ENCODE peak calls at places on chromosomes 4 and X, in six cellular contexts. One of them, this sample, is unnamed.

GRCh38 chr4:106370214-106370613 is 1.6 kb upstream of the GIMD1 start:
- DNase-seq in T-helper 2 cell: no peak
- DNase-seq in activated CD8-positive, alpha-beta memory T cell treated with anti-CD3 and anti-CD28 coated beads for 4 hours: no peak
- DNase-seq in kidney tubule cell: no peak
- DNase-seq in fibroblast of mammary gland: no peak
- DNase-seq in erythroblast: no peak
- DNase-seq in this sample: no peak

GRCh38 chr4:109218288-109218687 is 84.2 kb downstream of the COL25A1 start:
- DNase-seq in T-helper 2 cell: no peak
- DNase-seq in erythroblast: no peak
- DNase-seq in activated CD8-positive, alpha-beta memory T cell treated with anti-CD3 and anti-CD28 coated beads for 4 hours: no peak
- DNase-seq in kidney tubule cell: no peak
- DNase-seq in fibroblast of mammary gland: no peak
- DNase-seq in this sample: no peak

GRCh38 chrX:148500428-148501120 is at the start of gene AFF2:
- DNase-seq in kidney tubule cell: peak
- DNase-seq in activated CD8-positive, alpha-beta memory T cell treated with anti-CD3 and anti-CD28 coated beads for 4 hours: no peak
- DNase-seq in fibroblast of mammary gland: peak
- DNase-seq in erythroblast: peak
- DNase-seq in T-helper 2 cell: peak
- DNase-seq in this sample: no peak

GRCh38 chrX:67574696-67575095 is 30.9 kb downstream of the AR start:
- DNase-seq in kidney tubule cell: no peak
- DNase-seq in activated CD8-positive, alpha-beta memory T cell treated with anti-CD3 and anti-CD28 coated beads for 4 hours: no peak
- DNase-seq in T-helper 2 cell: no peak
- DNase-seq in erythroblast: no peak
- DNase-seq in fibroblast of mammary gland: no peak
- DNase-seq in this sample: no peak

GRCh38 chr4:36651253-36651652 is 369.8 kb downstream of the DTHD1 start:
- DNase-seq in kidney tubule cell: peak
- DNase-seq in activated CD8-positive, alpha-beta memory T cell treated with anti-CD3 and anti-CD28 coated beads for 4 hours: no peak
- DNase-seq in T-helper 2 cell: no peak
- DNase-seq in erythroblast: no peak
- DNase-seq in fibroblast of mammary gland: no peak
- DNase-seq in this sample: no peak

GRCh38 chrX:122626871-122627270 is 557.2 kb upstream of the GRIA3 start:
- DNase-seq in fibroblast of mammary gland: peak
- DNase-seq in erythroblast: no peak
- DNase-seq in activated CD8-positive, alpha-beta memory T cell treated with anti-CD3 and anti-CD28 coated beads for 4 hours: no peak
- DNase-seq in kidney tubule cell: no peak
- DNase-seq in T-helper 2 cell: no peak
- DNase-seq in this sample: no peak

GRCh38 chr4:101835121-101835904 is 44.8 kb downstream of the BANK1 start:
- DNase-seq in T-helper 2 cell: no peak
- DNase-seq in erythroblast: no peak
- DNase-seq in kidney tubule cell: peak
- DNase-seq in fibroblast of mammary gland: peak
- DNase-seq in activated CD8-positive, alpha-beta memory T cell treated with anti-CD3 and anti-CD28 coated beads for 4 hours: no peak
- DNase-seq in this sample: no peak

GRCh38 chr4:90444904-90445303 is 317.7 kb downstream of the CCSER1 start:
- DNase-seq in kidney tubule cell: no peak
- DNase-seq in activated CD8-positive, alpha-beta memory T cell treated with anti-CD3 and anti-CD28 coated beads for 4 hours: no peak
- DNase-seq in T-helper 2 cell: no peak
- DNase-seq in fibroblast of mammary gland: no peak
- DNase-seq in erythroblast: no peak
- DNase-seq in this sample: no peak

GRCh38 chr4:1603413-1604135 is 80.5 kb downstream of the FAM53A start:
- DNase-seq in activated CD8-positive, alpha-beta memory T cell treated with anti-CD3 and anti-CD28 coated beads for 4 hours: no peak
- DNase-seq in T-helper 2 cell: no peak
- DNase-seq in erythroblast: no peak
- DNase-seq in kidney tubule cell: no peak
- DNase-seq in fibroblast of mammary gland: no peak
- DNase-seq in this sample: no peak

GRCh38 chr4:40749717-40750460 is at the start of gene NSUN7:
- DNase-seq in T-helper 2 cell: no peak
- DNase-seq in erythroblast: no peak
- DNase-seq in kidney tubule cell: peak
- DNase-seq in fibroblast of mammary gland: no peak
- DNase-seq in activated CD8-positive, alpha-beta memory T cell treated with anti-CD3 and anti-CD28 coated beads for 4 hours: no peak
- DNase-seq in this sample: no peak

GRCh38 chrX:40107291-40108083 is 9.7 kb upstream of the BCOR start:
- DNase-seq in kidney tubule cell: peak
- DNase-seq in activated CD8-positive, alpha-beta memory T cell treated with anti-CD3 and anti-CD28 coated beads for 4 hours: no peak
- DNase-seq in T-helper 2 cell: no peak
- DNase-seq in erythroblast: peak
- DNase-seq in fibroblast of mammary gland: no peak
- DNase-seq in this sample: no peak

GRCh38 chr4:167964766-167965373 is 127.5 kb upstream of the ANXA10 start:
- DNase-seq in activated CD8-positive, alpha-beta memory T cell treated with anti-CD3 and anti-CD28 coated beads for 4 hours: no peak
- DNase-seq in erythroblast: no peak
- DNase-seq in fibroblast of mammary gland: no peak
- DNase-seq in T-helper 2 cell: no peak
- DNase-seq in kidney tubule cell: no peak
- DNase-seq in this sample: no peak

GRCh38 chr4:24849662-24850280 is 54.4 kb downstream of the SOD3 start:
- DNase-seq in activated CD8-positive, alpha-beta memory T cell treated with anti-CD3 and anti-CD28 coated beads for 4 hours: no peak
- DNase-seq in fibroblast of mammary gland: peak
- DNase-seq in erythroblast: no peak
- DNase-seq in kidney tubule cell: no peak
- DNase-seq in T-helper 2 cell: no peak
- DNase-seq in this sample: no peak

GRCh38 chr4:80240976-80241375 is 25.5 kb upstream of the FGF5 start:
- DNase-seq in kidney tubule cell: peak
- DNase-seq in fibroblast of mammary gland: peak
- DNase-seq in T-helper 2 cell: no peak
- DNase-seq in erythroblast: no peak
- DNase-seq in activated CD8-positive, alpha-beta memory T cell treated with anti-CD3 and anti-CD28 coated beads for 4 hours: no peak
- DNase-seq in this sample: no peak

GRCh38 chr4:145937990-145938611 is 522 bp downstream of the ZNF827 start:
- DNase-seq in fibroblast of mammary gland: peak
- DNase-seq in activated CD8-positive, alpha-beta memory T cell treated with anti-CD3 and anti-CD28 coated beads for 4 hours: peak
- DNase-seq in kidney tubule cell: peak
- DNase-seq in erythroblast: peak
- DNase-seq in T-helper 2 cell: peak
- DNase-seq in this sample: no peak

GRCh38 chr4:151486166-151486565 is 77.2 kb downstream of the FHIP1A start:
- DNase-seq in erythroblast: no peak
- DNase-seq in kidney tubule cell: peak
- DNase-seq in T-helper 2 cell: no peak
- DNase-seq in activated CD8-positive, alpha-beta memory T cell treated with anti-CD3 and anti-CD28 coated beads for 4 hours: no peak
- DNase-seq in fibroblast of mammary gland: peak
- DNase-seq in this sample: no peak

GRCh38 chr4:123170843-123171242 is 225.8 kb upstream of the SPRY1 start:
- DNase-seq in kidney tubule cell: peak
- DNase-seq in fibroblast of mammary gland: no peak
- DNase-seq in activated CD8-positive, alpha-beta memory T cell treated with anti-CD3 and anti-CD28 coated beads for 4 hours: no peak
- DNase-seq in erythroblast: no peak
- DNase-seq in T-helper 2 cell: no peak
- DNase-seq in this sample: no peak

GRCh38 chr4:74189331-74190043 is 31.6 kb downstream of the MTHFD2L start:
- DNase-seq in fibroblast of mammary gland: peak
- DNase-seq in erythroblast: peak
- DNase-seq in T-helper 2 cell: no peak
- DNase-seq in kidney tubule cell: peak
- DNase-seq in activated CD8-positive, alpha-beta memory T cell treated with anti-CD3 and anti-CD28 coated beads for 4 hours: no peak
- DNase-seq in this sample: peak

GRCh38 chr4:16253127-16253960 is 27.1 kb upstream of the TAPT1 start:
- DNase-seq in T-helper 2 cell: no peak
- DNase-seq in kidney tubule cell: peak
- DNase-seq in erythroblast: no peak
- DNase-seq in activated CD8-positive, alpha-beta memory T cell treated with anti-CD3 and anti-CD28 coated beads for 4 hours: no peak
- DNase-seq in fibroblast of mammary gland: peak
- DNase-seq in this sample: no peak

GRCh38 chrX:108439434-108439883 is at the start of gene COL4A5:
- DNase-seq in erythroblast: peak
- DNase-seq in kidney tubule cell: peak
- DNase-seq in activated CD8-positive, alpha-beta memory T cell treated with anti-CD3 and anti-CD28 coated beads for 4 hours: no peak
- DNase-seq in T-helper 2 cell: no peak
- DNase-seq in fibroblast of mammary gland: peak
- DNase-seq in this sample: peak

GRCh38 chr4:66777097-66777496 is 768.2 kb downstream of the CENPC start:
- DNase-seq in fibroblast of mammary gland: no peak
- DNase-seq in erythroblast: no peak
- DNase-seq in activated CD8-positive, alpha-beta memory T cell treated with anti-CD3 and anti-CD28 coated beads for 4 hours: no peak
- DNase-seq in kidney tubule cell: no peak
- DNase-seq in T-helper 2 cell: no peak
- DNase-seq in this sample: no peak

GRCh38 chr4:86091201-86091600 is 268.7 kb downstream of the MAPK10 start:
- DNase-seq in fibroblast of mammary gland: peak
- DNase-seq in kidney tubule cell: no peak
- DNase-seq in T-helper 2 cell: no peak
- DNase-seq in erythroblast: no peak
- DNase-seq in activated CD8-positive, alpha-beta memory T cell treated with anti-CD3 and anti-CD28 coated beads for 4 hours: no peak
- DNase-seq in this sample: no peak

GRCh38 chr4:8503801-8504200 is 63.2 kb downstream of the TRMT44 start:
- DNase-seq in kidney tubule cell: no peak
- DNase-seq in T-helper 2 cell: no peak
- DNase-seq in fibroblast of mammary gland: no peak
- DNase-seq in activated CD8-positive, alpha-beta memory T cell treated with anti-CD3 and anti-CD28 coated beads for 4 hours: no peak
- DNase-seq in erythroblast: no peak
- DNase-seq in this sample: no peak

GRCh38 chr4:1052231-1052671 is 40.8 kb downstream of the FGFRL1 start:
- DNase-seq in erythroblast: no peak
- DNase-seq in T-helper 2 cell: no peak
- DNase-seq in kidney tubule cell: no peak
- DNase-seq in fibroblast of mammary gland: no peak
- DNase-seq in activated CD8-positive, alpha-beta memory T cell treated with anti-CD3 and anti-CD28 coated beads for 4 hours: no peak
- DNase-seq in this sample: no peak